ENCODE peak calls at places on chromosome 1, in five cellular contexts. V is HT1080; U is KG1; G is GM04504; F is stimulated activated CD4-positive, alpha-beta T cell treated with anti-CD3 and anti-CD28 coated beads, Interleukin-2, amount 100 ng/mL, for 24 hours. N is an unnamed sample.

GRCh38 chr1:230426246-230427101 is at the start of gene PGBD5:
- DNase-seq in V (peak; percentile 45), U (peak; percentile 39), G (peak; percentile 21), F (peak; percentile 76), N (no peak)

GRCh38 chr1:88892146-88892877 is 945 bp upstream of the GTF2B start:
- DNase-seq in V (peak; percentile 89), U (no peak), G (no peak), F (no peak), N (no peak)

GRCh38 chr1:19210772-19211549 is 895 bp upstream of the UBR4 start:
- DNase-seq in V (no peak), U (peak; percentile 30), G (no peak), F (no peak), N (no peak)

GRCh38 chr1:201740086-201740541 is 88.8 kb upstream of the IPO9 start:
- DNase-seq in V (no peak), U (no peak), G (no peak), F (no peak), N (no peak)

GRCh38 chr1:61077676-61078521 is 4.5 kb upstream of the NFIA start:
- DNase-seq in V (peak; percentile 99), U (peak; percentile 99), G (peak; percentile 99), F (peak; percentile 89), N (peak; percentile 98)

GRCh38 chr1:89557954-89558353 is 33.3 kb downstream of the LRRC8B start:
- DNase-seq in V (peak; percentile 69), U (no peak), G (no peak), F (no peak), N (no peak)

GRCh38 chr1:59549067-59549837 is 252.4 kb downstream of the FGGY start:
- DNase-seq in V (no peak), U (no peak), G (no peak), F (no peak), N (no peak)

GRCh38 chr1:42998381-42998780 is 39.7 kb upstream of the SLC2A1 start:
- DNase-seq in V (no peak), U (no peak), G (peak; percentile 31), F (no peak), N (peak; percentile 18)

GRCh38 chr1:178004926-178005391 is 35.1 kb upstream of the SEC16B start:
- DNase-seq in V (peak; percentile 75), U (no peak), G (peak; percentile 10), F (no peak), N (no peak)

GRCh38 chr1:19662313-19662712 is 2.4 kb upstream of the HTR6 start:
- DNase-seq in V (no peak), U (no peak), G (no peak), F (no peak), N (no peak)

GRCh38 chr1:169499807-169500206 is 14.1 kb upstream of the SLC19A2 start:
- DNase-seq in V (no peak), U (no peak), G (no peak), F (no peak), N (no peak)

GRCh38 chr1:43038232-43038929 is 79.7 kb upstream of the SLC2A1 start:
- DNase-seq in V (no peak), U (no peak), G (no peak), F (no peak), N (no peak)

N was measured in AG09319.